ENCODE peak calls at places on chromosomes 13 and 19, in five cellular contexts. One of them, this sample, is unnamed.

GRCh38 chr19:31676271-31677004 is 327.2 kb upstream of the TSHZ3 start:
- DNase-seq in AG04450: no peak
- DNase-seq in lower lobe of right lung: no peak
- DNase-seq in kidney: no peak
- DNase-seq in right lobe of liver: no peak
- DNase-seq in this sample: peak

GRCh38 chr13:26601669-26602068 is 44.2 kb downstream of the WASF3 start:
- DNase-seq in AG04450: no peak
- DNase-seq in lower lobe of right lung: no peak
- DNase-seq in kidney: no peak
- DNase-seq in right lobe of liver: no peak
- DNase-seq in this sample: peak

GRCh38 chr19:48108997-48109782 is 1.4 kb downstream of the PLA2G4C start:
- DNase-seq in AG04450: no peak
- DNase-seq in lower lobe of right lung: no peak
- DNase-seq in kidney: no peak
- DNase-seq in right lobe of liver: no peak
- DNase-seq in this sample: no peak

GRCh38 chr19:50720921-50721291 is 1.3 kb upstream of the SHANK1 start:
- DNase-seq in AG04450: no peak
- DNase-seq in lower lobe of right lung: no peak
- DNase-seq in kidney: no peak
- DNase-seq in right lobe of liver: no peak
- DNase-seq in this sample: peak

GRCh38 chr13:51814825-51815650 is 11.1 kb upstream of the DHRS12 start:
- DNase-seq in AG04450: no peak
- DNase-seq in lower lobe of right lung: no peak
- DNase-seq in kidney: no peak
- DNase-seq in right lobe of liver: peak
- DNase-seq in this sample: peak

GRCh38 chr19:11421607-11422098 is 2.5 kb upstream of the RGL3 start:
- DNase-seq in AG04450: no peak
- DNase-seq in lower lobe of right lung: peak
- DNase-seq in kidney: peak
- DNase-seq in right lobe of liver: peak
- DNase-seq in this sample: no peak

GRCh38 chr19:42317535-42317934 is 4.4 kb downstream of the TMEM145 start:
- DNase-seq in AG04450: no peak
- DNase-seq in lower lobe of right lung: no peak
- DNase-seq in kidney: no peak
- DNase-seq in right lobe of liver: no peak
- DNase-seq in this sample: no peak

GRCh38 chr13:106680796-106681482 is 113.0 kb upstream of the ARGLU1 start:
- DNase-seq in AG04450: no peak
- DNase-seq in lower lobe of right lung: no peak
- DNase-seq in kidney: no peak
- DNase-seq in right lobe of liver: no peak
- DNase-seq in this sample: peak

GRCh38 chr19:48452656-48453480 is 2.5 kb upstream of the KCNJ14 start:
- DNase-seq in AG04450: no peak
- DNase-seq in lower lobe of right lung: peak
- DNase-seq in kidney: no peak
- DNase-seq in right lobe of liver: peak
- DNase-seq in this sample: no peak

GRCh38 chr13:46684287-46685001 is 112.5 kb downstream of the ESD start:
- DNase-seq in AG04450: no peak
- DNase-seq in lower lobe of right lung: no peak
- DNase-seq in kidney: no peak
- DNase-seq in right lobe of liver: no peak
- DNase-seq in this sample: no peak

GRCh38 chr13:98143157-98143553 is 261 bp downstream of the FARP1 start:
- DNase-seq in AG04450: no peak
- DNase-seq in lower lobe of right lung: peak
- DNase-seq in kidney: peak
- DNase-seq in right lobe of liver: no peak
- DNase-seq in this sample: no peak
- TF ChIP-seq CTCF in AG04450: no peak
- TF ChIP-seq CTCF in lower lobe of right lung: no peak
- TF ChIP-seq CTCF in kidney: no peak
- TF ChIP-seq CTCF in right lobe of liver: no peak
- TF ChIP-seq CTCF in this sample: no peak

DNA sequence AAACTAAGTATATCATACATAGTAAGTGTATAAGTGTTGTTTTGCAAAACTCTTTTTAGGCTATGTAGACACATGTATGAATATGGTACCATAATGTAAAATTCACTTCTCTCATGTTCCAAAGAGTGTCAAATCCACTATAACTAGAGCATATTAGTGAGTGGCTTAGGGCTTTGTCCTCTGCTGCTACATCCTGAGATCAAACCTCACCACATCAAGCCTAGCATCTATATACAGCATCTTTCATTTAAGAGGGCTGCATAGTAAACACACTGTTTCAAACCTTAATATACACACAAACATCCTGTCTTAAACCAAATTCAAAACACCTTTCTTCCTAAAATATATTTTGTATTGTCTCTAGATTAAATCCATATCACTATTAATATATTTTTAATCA is 38.6 kb downstream of the ELF1 start:
- DNase-seq in AG04450: no peak
- DNase-seq in lower lobe of right lung: no peak
- DNase-seq in kidney: no peak
- DNase-seq in right lobe of liver: no peak
- DNase-seq in this sample: no peak
- H3K4me3 ChIP-seq in AG04450: no peak
- H3K4me3 ChIP-seq in lower lobe of right lung: peak
- H3K4me3 ChIP-seq in kidney: peak
- H3K4me3 ChIP-seq in right lobe of liver: peak
- H3K4me3 ChIP-seq in this sample: peak

GRCh38 chr19:23285948-23286347 is 35.8 kb upstream of the ZNF724 start:
- DNase-seq in AG04450: no peak
- DNase-seq in lower lobe of right lung: no peak
- DNase-seq in kidney: no peak
- DNase-seq in right lobe of liver: no peak
- DNase-seq in this sample: no peak

GRCh38 chr19:23281663-23282276 is 31.6 kb upstream of the ZNF724 start:
- DNase-seq in AG04450: no peak
- DNase-seq in lower lobe of right lung: no peak
- DNase-seq in kidney: no peak
- DNase-seq in right lobe of liver: no peak
- DNase-seq in this sample: no peak

GRCh38 chr19:23283925-23284324 is 33.7 kb upstream of the ZNF724 start:
- DNase-seq in AG04450: no peak
- DNase-seq in lower lobe of right lung: peak
- DNase-seq in kidney: no peak
- DNase-seq in right lobe of liver: peak
- DNase-seq in this sample: peak

GRCh38 chr19:23287620-23288019 is 37.4 kb upstream of the ZNF724 start:
- DNase-seq in AG04450: no peak
- DNase-seq in lower lobe of right lung: no peak
- DNase-seq in kidney: no peak
- DNase-seq in right lobe of liver: no peak
- DNase-seq in this sample: no peak

GRCh38 chr19:23286477-23286876 is 36.3 kb upstream of the ZNF724 start:
- DNase-seq in AG04450: no peak
- DNase-seq in lower lobe of right lung: no peak
- DNase-seq in kidney: no peak
- DNase-seq in right lobe of liver: no peak
- DNase-seq in this sample: peak
- TF ChIP-seq CTCF in AG04450: peak
- TF ChIP-seq CTCF in lower lobe of right lung: peak
- TF ChIP-seq CTCF in kidney: no peak
- TF ChIP-seq CTCF in right lobe of liver: no peak
- TF ChIP-seq CTCF in this sample: peak

GRCh38 chr19:39145180-39145953 is 19.8 kb downstream of the PAK4 start:
- DNase-seq in AG04450: no peak
- DNase-seq in lower lobe of right lung: no peak
- DNase-seq in kidney: no peak
- DNase-seq in right lobe of liver: no peak
- DNase-seq in this sample: no peak
- H3K4me3 ChIP-seq in AG04450: no peak
- H3K4me3 ChIP-seq in lower lobe of right lung: peak
- H3K4me3 ChIP-seq in kidney: no peak
- H3K4me3 ChIP-seq in right lobe of liver: no peak
- H3K4me3 ChIP-seq in this sample: no peak

GRCh38 chr19:36051236-36051635 is 2.8 kb downstream of the THAP8 start:
- DNase-seq in AG04450: no peak
- DNase-seq in lower lobe of right lung: no peak
- DNase-seq in kidney: no peak
- DNase-seq in right lobe of liver: no peak
- DNase-seq in this sample: no peak
- TF ChIP-seq CTCF in AG04450: peak
- TF ChIP-seq CTCF in lower lobe of right lung: no peak
- TF ChIP-seq CTCF in kidney: no peak
- TF ChIP-seq CTCF in right lobe of liver: no peak
- TF ChIP-seq CTCF in this sample: no peak

GRCh38 chr19:34299576-34299975 is 45.2 kb downstream of the GARRE1 start:
- DNase-seq in AG04450: no peak
- DNase-seq in lower lobe of right lung: no peak
- DNase-seq in kidney: no peak
- DNase-seq in right lobe of liver: no peak
- DNase-seq in this sample: no peak

GRCh38 chr19:34300380-34300779 is 46.0 kb downstream of the GARRE1 start:
- DNase-seq in AG04450: no peak
- DNase-seq in lower lobe of right lung: no peak
- DNase-seq in kidney: no peak
- DNase-seq in right lobe of liver: no peak
- DNase-seq in this sample: no peak

GRCh38 chr19:34298891-34299510 is 44.6 kb downstream of the GARRE1 start:
- DNase-seq in AG04450: no peak
- DNase-seq in lower lobe of right lung: no peak
- DNase-seq in kidney: no peak
- DNase-seq in right lobe of liver: no peak
- DNase-seq in this sample: no peak

GRCh38 chr19:34291235-34291634 is 36.9 kb downstream of the GARRE1 start:
- DNase-seq in AG04450: no peak
- DNase-seq in lower lobe of right lung: no peak
- DNase-seq in kidney: no peak
- DNase-seq in right lobe of liver: no peak
- DNase-seq in this sample: no peak

DNA sequence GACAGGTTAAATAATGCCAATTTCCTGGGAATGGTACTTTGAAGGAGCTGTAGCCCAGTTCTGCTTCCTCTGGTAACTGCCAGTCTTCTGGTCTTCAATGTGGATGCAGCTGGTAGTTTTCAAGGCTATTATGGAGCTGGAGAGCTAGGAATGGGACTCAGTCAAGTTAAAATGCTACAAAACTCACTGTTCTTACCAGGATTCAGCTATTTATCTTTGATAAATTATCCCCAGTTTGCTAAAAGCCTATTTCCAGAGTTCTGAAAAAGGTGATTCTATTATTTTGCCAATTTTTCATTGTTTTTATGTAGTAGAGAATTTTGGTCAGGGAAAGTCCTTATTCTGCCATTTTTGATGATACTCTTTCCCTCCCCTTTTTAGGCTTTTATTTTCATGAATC is 40.7 kb downstream of the GARRE1 start:
- DNase-seq in AG04450: no peak
- DNase-seq in lower lobe of right lung: no peak
- DNase-seq in kidney: no peak
- DNase-seq in right lobe of liver: no peak
- DNase-seq in this sample: no peak
- H3K4me3 ChIP-seq in AG04450: no peak
- H3K4me3 ChIP-seq in lower lobe of right lung: no peak
- H3K4me3 ChIP-seq in kidney: no peak
- H3K4me3 ChIP-seq in right lobe of liver: no peak
- H3K4me3 ChIP-seq in this sample: no peak

GRCh38 chr13:37375724-37376123 is 222.8 kb downstream of the POSTN start:
- DNase-seq in AG04450: no peak
- DNase-seq in lower lobe of right lung: no peak
- DNase-seq in kidney: no peak
- DNase-seq in right lobe of liver: no peak
- DNase-seq in this sample: no peak
- TF ChIP-seq CTCF in AG04450: no peak
- TF ChIP-seq CTCF in lower lobe of right lung: no peak
- TF ChIP-seq CTCF in kidney: no peak
- TF ChIP-seq CTCF in right lobe of liver: no peak
- TF ChIP-seq CTCF in this sample: no peak

DNA sequence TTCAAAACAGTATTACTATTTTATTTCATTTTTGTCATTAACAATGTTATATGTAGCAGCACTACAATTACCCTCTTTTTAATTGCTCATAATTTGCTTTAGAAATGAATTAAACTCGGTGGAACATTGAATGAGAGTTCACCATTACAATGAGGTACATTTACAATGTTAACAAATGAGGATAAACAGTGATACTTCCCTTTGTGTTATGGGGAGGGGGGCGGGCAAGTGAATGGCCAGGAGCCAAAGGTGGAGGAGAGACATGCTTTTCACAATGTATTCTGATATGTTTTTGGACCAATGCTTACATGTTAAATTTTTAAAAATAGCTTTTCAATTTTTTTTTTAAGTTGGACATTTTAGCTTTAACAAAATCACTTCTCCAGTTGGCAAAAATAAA is 34.2 kb downstream of the NALCN start:
- DNase-seq in AG04450: no peak
- DNase-seq in lower lobe of right lung: no peak
- DNase-seq in kidney: no peak
- DNase-seq in right lobe of liver: no peak
- DNase-seq in this sample: no peak
- H3K4me3 ChIP-seq in AG04450: no peak
- H3K4me3 ChIP-seq in lower lobe of right lung: no peak
- H3K4me3 ChIP-seq in kidney: no peak
- H3K4me3 ChIP-seq in right lobe of liver: no peak
- H3K4me3 ChIP-seq in this sample: no peak

This sample was measured in NB4.